ENCODE peak calls at places on chromosome 4, in four cellular contexts. One of them, this sample, is unnamed.

GRCh38 chr4:110361921-110362320 is 114.0 kb upstream of the ENPEP start:
- DNase-seq in K562: no peak
- DNase-seq in WTC11: no peak
- DNase-seq in HepG2: no peak
- DNase-seq in this sample: no peak

GRCh38 chr4:109631709-109632108 is 71.5 kb downstream of the CASP6 start:
- DNase-seq in HepG2: no peak
- DNase-seq in WTC11: peak
- DNase-seq in K562: no peak
- DNase-seq in this sample: peak

GRCh38 chr4:1682860-1683259 is 1.3 kb downstream of the FAM53A start:
- DNase-seq in K562: no peak
- DNase-seq in WTC11: no peak
- DNase-seq in HepG2: no peak
- DNase-seq in this sample: no peak

GRCh38 chr4:38857354-38858096 is 908 bp upstream of the TLR6 start:
- DNase-seq in WTC11: no peak
- DNase-seq in HepG2: no peak
- DNase-seq in K562: no peak
- DNase-seq in this sample: no peak

GRCh38 chr4:158350161-158350560 is 139.9 kb downstream of the TMEM144 start:
- DNase-seq in K562: no peak
- DNase-seq in HepG2: no peak
- DNase-seq in WTC11: no peak
- DNase-seq in this sample: no peak

GRCh38 chr4:40963912-40964478 is 214.2 kb downstream of the NSUN7 start:
- DNase-seq in K562: no peak
- DNase-seq in HepG2: no peak
- DNase-seq in WTC11: no peak
- DNase-seq in this sample: no peak

GRCh38 chr4:105236202-105236916 is 89.7 kb downstream of the TET2 start:
- DNase-seq in K562: no peak
- DNase-seq in HepG2: no peak
- DNase-seq in WTC11: no peak
- DNase-seq in this sample: no peak

GRCh38 chr4:30753316-30753715 is 33.1 kb downstream of the PCDH7 start:
- DNase-seq in HepG2: no peak
- DNase-seq in WTC11: no peak
- DNase-seq in K562: no peak
- DNase-seq in this sample: no peak

GRCh38 chr4:155656025-155656424 is 10.6 kb upstream of the GUCY1A1 start:
- DNase-seq in K562: no peak
- DNase-seq in HepG2: no peak
- DNase-seq in WTC11: no peak
- DNase-seq in this sample: no peak

GRCh38 chr4:630661-631060 is 5.3 kb downstream of the PDE6B start:
- DNase-seq in WTC11: peak
- DNase-seq in K562: no peak
- DNase-seq in HepG2: no peak
- DNase-seq in this sample: no peak

GRCh38 chr4:149897784-149898183 is 82.1 kb upstream of the IQCM start:
- DNase-seq in HepG2: no peak
- DNase-seq in K562: no peak
- DNase-seq in WTC11: no peak
- DNase-seq in this sample: no peak

GRCh38 chr4:109665783-109666455 is 37.3 kb downstream of the CASP6 start:
- DNase-seq in WTC11: no peak
- DNase-seq in K562: no peak
- DNase-seq in HepG2: no peak
- DNase-seq in this sample: no peak

GRCh38 chr4:99606716-99607115 is 32.1 kb downstream of the MTTP start:
- DNase-seq in K562: no peak
- DNase-seq in HepG2: no peak
- DNase-seq in WTC11: no peak
- DNase-seq in this sample: no peak

GRCh38 chr4:66688674-66689073 is 856.6 kb downstream of the CENPC start:
- DNase-seq in WTC11: no peak
- DNase-seq in K562: no peak
- DNase-seq in HepG2: no peak
- DNase-seq in this sample: peak

GRCh38 chr4:26787461-26788340 is 72.9 kb upstream of the STIM2 start:
- DNase-seq in WTC11: peak
- DNase-seq in HepG2: peak
- DNase-seq in K562: peak
- DNase-seq in this sample: peak

GRCh38 chr4:155512812-155513211 is 136.0 kb upstream of the MAP9 start:
- DNase-seq in K562: no peak
- DNase-seq in HepG2: no peak
- DNase-seq in WTC11: no peak
- DNase-seq in this sample: no peak

GRCh38 chr4:41725254-41725653 is 23.3 kb downstream of the PHOX2B start:
- DNase-seq in K562: peak
- DNase-seq in WTC11: peak
- DNase-seq in HepG2: no peak
- DNase-seq in this sample: no peak

GRCh38 chr4:176999943-177000543 is 207.3 kb upstream of the VEGFC start:
- DNase-seq in K562: no peak
- DNase-seq in HepG2: no peak
- DNase-seq in WTC11: no peak
- DNase-seq in this sample: no peak

GRCh38 chr4:93771640-93772411 is 56.7 kb upstream of the ATOH1 start:
- DNase-seq in HepG2: no peak
- DNase-seq in K562: no peak
- DNase-seq in WTC11: no peak
- DNase-seq in this sample: peak

GRCh38 chr4:52243367-52243766 is 192.3 kb downstream of the SPATA18 start:
- DNase-seq in WTC11: no peak
- DNase-seq in HepG2: no peak
- DNase-seq in K562: no peak
- DNase-seq in this sample: no peak

GRCh38 chr4:74189331-74190043 is 31.6 kb downstream of the MTHFD2L start:
- DNase-seq in WTC11: no peak
- DNase-seq in K562: peak
- DNase-seq in HepG2: peak
- DNase-seq in this sample: peak

GRCh38 chr4:116413222-116413621 is 672.2 kb downstream of the TRAM1L1 start:
- DNase-seq in HepG2: no peak
- DNase-seq in WTC11: no peak
- DNase-seq in K562: no peak
- DNase-seq in this sample: no peak

GRCh38 chr4:153071953-153072622 is 132.2 kb upstream of the TRIM2 start:
- DNase-seq in WTC11: no peak
- DNase-seq in K562: no peak
- DNase-seq in HepG2: no peak
- DNase-seq in this sample: no peak

GRCh38 chr4:76250962-76251361 is 559 bp upstream of the FAM47E start:
- DNase-seq in WTC11: no peak
- DNase-seq in HepG2: no peak
- DNase-seq in K562: no peak
- DNase-seq in this sample: no peak

GRCh38 chr4:76252271-76252653 is 741 bp downstream of the FAM47E start:
- DNase-seq in K562: no peak
- DNase-seq in WTC11: no peak
- DNase-seq in HepG2: no peak
- DNase-seq in this sample: no peak

GRCh38 chr4:76253511-76253910 is 2.0 kb downstream of the FAM47E start:
- DNase-seq in K562: no peak
- DNase-seq in HepG2: no peak
- DNase-seq in WTC11: no peak
- DNase-seq in this sample: no peak

GRCh38 chr4:76256032-76256431 is 4.5 kb downstream of the FAM47E start:
- DNase-seq in K562: peak
- DNase-seq in HepG2: no peak
- DNase-seq in WTC11: no peak
- DNase-seq in this sample: no peak

GRCh38 chr4:76251448-76252270 is at the start of gene FAM47E:
- DNase-seq in HepG2: peak
- DNase-seq in K562: peak
- DNase-seq in WTC11: peak
- DNase-seq in this sample: peak
- TF ChIP-seq ELF4 in HepG2: no peak
- TF ChIP-seq ELF4 in K562: no peak
- TF ChIP-seq ELF4 in WTC11: no peak
- TF ChIP-seq ELF4 in this sample: no peak

DNA sequence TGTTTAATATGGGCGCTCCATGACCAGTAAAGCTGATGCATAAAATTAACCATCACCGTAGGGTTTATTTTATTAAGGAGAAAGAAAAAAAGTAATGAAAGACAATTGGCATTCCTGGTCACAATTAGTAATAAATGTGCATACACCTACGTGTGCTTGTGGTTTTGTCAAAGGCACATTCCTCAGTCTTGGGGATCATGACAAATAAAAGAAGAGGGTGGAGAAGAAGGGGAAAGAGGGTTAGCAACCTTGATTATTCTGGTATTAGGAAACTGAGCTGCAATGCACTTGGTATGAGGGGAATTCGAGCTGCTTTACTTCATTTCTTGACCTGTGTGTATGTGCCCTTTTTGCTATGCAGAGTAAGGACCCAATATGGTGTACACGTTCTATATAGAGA is 1798.3 kb upstream of the PCDH7 start:
- DNase-seq in HepG2: no peak
- DNase-seq in WTC11: no peak
- DNase-seq in K562: no peak
- DNase-seq in this sample: no peak
- TF ChIP-seq SP1 in HepG2: no peak
- TF ChIP-seq SP1 in WTC11: no peak
- TF ChIP-seq SP1 in K562: no peak
- TF ChIP-seq SP1 in this sample: no peak

DNA sequence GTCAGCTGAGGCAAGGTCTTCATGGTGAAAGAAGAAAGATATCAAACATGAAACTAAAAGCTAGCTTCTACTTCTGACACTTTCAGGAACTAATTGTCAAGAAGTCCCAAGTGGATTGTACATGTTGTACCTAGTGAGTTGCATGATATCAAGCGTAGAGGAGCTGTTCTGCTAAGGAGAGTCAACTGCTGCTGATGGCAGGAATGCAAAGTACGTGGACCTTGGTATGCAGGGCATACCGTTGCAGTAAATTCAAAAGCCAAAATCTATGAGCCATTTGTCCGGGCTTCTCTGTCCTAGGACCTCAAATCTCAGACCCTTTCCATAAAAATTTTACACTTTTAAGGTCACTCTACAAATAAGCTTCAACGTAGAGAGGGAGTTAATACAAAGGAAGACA is 446.2 kb downstream of the KCTD8 start:
- DNase-seq in K562: no peak
- DNase-seq in HepG2: no peak
- DNase-seq in WTC11: no peak
- DNase-seq in this sample: no peak
- TF ChIP-seq ELF4 in K562: no peak
- TF ChIP-seq ELF4 in HepG2: no peak
- TF ChIP-seq ELF4 in WTC11: no peak
- TF ChIP-seq ELF4 in this sample: no peak

GRCh38 chr4:10706236-10706635 is 21.7 kb upstream of the CLNK start:
- DNase-seq in HepG2: no peak
- DNase-seq in K562: no peak
- DNase-seq in WTC11: no peak
- DNase-seq in this sample: no peak

GRCh38 chr4:10698172-10698571 is 13.6 kb upstream of the CLNK start:
- DNase-seq in K562: no peak
- DNase-seq in WTC11: no peak
- DNase-seq in HepG2: no peak
- DNase-seq in this sample: no peak

GRCh38 chr4:10704050-10704810 is 19.7 kb upstream of the CLNK start:
- DNase-seq in K562: no peak
- DNase-seq in WTC11: no peak
- DNase-seq in HepG2: no peak
- DNase-seq in this sample: no peak

GRCh38 chr4:10701702-10702460 is 17.3 kb upstream of the CLNK start:
- DNase-seq in HepG2: no peak
- DNase-seq in K562: no peak
- DNase-seq in WTC11: no peak
- DNase-seq in this sample: no peak

GRCh38 chr4:10703146-10703545 is 18.6 kb upstream of the CLNK start:
- DNase-seq in HepG2: no peak
- DNase-seq in K562: no peak
- DNase-seq in WTC11: no peak
- DNase-seq in this sample: no peak
- TF ChIP-seq SP1 in HepG2: no peak
- TF ChIP-seq SP1 in K562: no peak
- TF ChIP-seq SP1 in WTC11: no peak
- TF ChIP-seq SP1 in this sample: no peak

GRCh38 chr4:183471960-183472708 is 27.7 kb downstream of the CDKN2AIP start:
- DNase-seq in HepG2: peak
- DNase-seq in K562: peak
- DNase-seq in WTC11: peak
- DNase-seq in this sample: peak
- TF ChIP-seq ELF4 in HepG2: no peak
- TF ChIP-seq ELF4 in K562: no peak
- TF ChIP-seq ELF4 in WTC11: no peak
- TF ChIP-seq ELF4 in this sample: no peak

GRCh38 chr4:82715731-82716617 is 82.6 kb downstream of the SCD5 start:
- DNase-seq in HepG2: peak
- DNase-seq in K562: no peak
- DNase-seq in WTC11: no peak
- DNase-seq in this sample: no peak
- TF ChIP-seq SP1 in HepG2: no peak
- TF ChIP-seq SP1 in K562: no peak
- TF ChIP-seq SP1 in WTC11: no peak
- TF ChIP-seq SP1 in this sample: no peak

This sample was measured in HEK293T.